ENCODE peak calls at places on chromosome 18, in six cellular contexts. One of them, this sample, is unnamed.

GRCh38 chr18:49890041-49890440 is 76.7 kb upstream of the ACAA2 start:
- DNase-seq in spleen: no peak
- DNase-seq in H9: no peak
- DNase-seq in CD8-positive, alpha-beta T cell: no peak
- DNase-seq in B cell: no peak
- DNase-seq in HFFc6: no peak
- DNase-seq in this sample: no peak

GRCh38 chr18:30358545-30358944 is 684.0 kb downstream of the DSC3 start:
- DNase-seq in spleen: no peak
- DNase-seq in H9: no peak
- DNase-seq in CD8-positive, alpha-beta T cell: no peak
- DNase-seq in B cell: no peak
- DNase-seq in HFFc6: no peak
- DNase-seq in this sample: no peak

GRCh38 chr18:40413160-40413559 is 1541.9 kb upstream of the PIK3C3 start:
- DNase-seq in spleen: no peak
- DNase-seq in H9: peak
- DNase-seq in CD8-positive, alpha-beta T cell: no peak
- DNase-seq in B cell: no peak
- DNase-seq in HFFc6: no peak
- DNase-seq in this sample: no peak

GRCh38 chr18:46917808-46918600 is 602 bp downstream of the KATNAL2 start:
- DNase-seq in spleen: no peak
- DNase-seq in H9: peak
- DNase-seq in CD8-positive, alpha-beta T cell: no peak
- DNase-seq in B cell: no peak
- DNase-seq in HFFc6: peak
- DNase-seq in this sample: peak

GRCh38 chr18:39825485-39825884 is 2129.5 kb upstream of the PIK3C3 start:
- DNase-seq in spleen: no peak
- DNase-seq in H9: no peak
- DNase-seq in CD8-positive, alpha-beta T cell: no peak
- DNase-seq in B cell: no peak
- DNase-seq in HFFc6: peak
- DNase-seq in this sample: no peak

GRCh38 chr18:58998421-58999203 is 133.9 kb downstream of the ZNF532 start:
- DNase-seq in spleen: no peak
- DNase-seq in H9: no peak
- DNase-seq in CD8-positive, alpha-beta T cell: no peak
- DNase-seq in B cell: peak
- DNase-seq in HFFc6: peak
- DNase-seq in this sample: peak

GRCh38 chr18:45774065-45774521 is 50.1 kb downstream of the SLC14A1 start:
- DNase-seq in spleen: no peak
- DNase-seq in H9: no peak
- DNase-seq in CD8-positive, alpha-beta T cell: no peak
- DNase-seq in B cell: no peak
- DNase-seq in HFFc6: no peak
- DNase-seq in this sample: no peak

GRCh38 chr18:38174173-38174572 is 608.6 kb upstream of the CELF4 start:
- DNase-seq in spleen: no peak
- DNase-seq in H9: no peak
- DNase-seq in CD8-positive, alpha-beta T cell: no peak
- DNase-seq in B cell: no peak
- DNase-seq in HFFc6: no peak
- DNase-seq in this sample: no peak

GRCh38 chr18:11511434-11512095 is 97.8 kb upstream of the SLC35G4 start:
- DNase-seq in spleen: no peak
- DNase-seq in H9: no peak
- DNase-seq in CD8-positive, alpha-beta T cell: no peak
- DNase-seq in B cell: no peak
- DNase-seq in HFFc6: no peak
- DNase-seq in this sample: peak

GRCh38 chr18:3350566-3351527 is 88.9 kb downstream of the MYL12B start:
- DNase-seq in spleen: no peak
- DNase-seq in H9: no peak
- DNase-seq in CD8-positive, alpha-beta T cell: no peak
- DNase-seq in B cell: no peak
- DNase-seq in HFFc6: no peak
- DNase-seq in this sample: no peak

GRCh38 chr18:37476182-37476581 is 89.4 kb downstream of the CELF4 start:
- DNase-seq in spleen: no peak
- DNase-seq in H9: peak
- DNase-seq in CD8-positive, alpha-beta T cell: no peak
- DNase-seq in B cell: peak
- DNase-seq in HFFc6: peak
- DNase-seq in this sample: peak

GRCh38 chr18:14945286-14945685 is 197.3 kb downstream of the ANKRD30B start:
- DNase-seq in spleen: no peak
- DNase-seq in H9: no peak
- DNase-seq in CD8-positive, alpha-beta T cell: peak
- DNase-seq in B cell: no peak
- DNase-seq in HFFc6: no peak
- DNase-seq in this sample: no peak

GRCh38 chr18:72086421-72086820 is 457.7 kb downstream of the CBLN2 start:
- DNase-seq in spleen: no peak
- DNase-seq in H9: no peak
- DNase-seq in CD8-positive, alpha-beta T cell: no peak
- DNase-seq in B cell: peak
- DNase-seq in HFFc6: no peak
- DNase-seq in this sample: no peak

GRCh38 chr18:49562481-49563129 is 748 bp downstream of the LIPG start:
- DNase-seq in spleen: no peak
- DNase-seq in H9: peak
- DNase-seq in CD8-positive, alpha-beta T cell: no peak
- DNase-seq in B cell: no peak
- DNase-seq in HFFc6: no peak
- DNase-seq in this sample: no peak

GRCh38 chr18:23191232-23191631 is 55.9 kb downstream of the CABLES1 start:
- DNase-seq in spleen: no peak
- DNase-seq in H9: no peak
- DNase-seq in CD8-positive, alpha-beta T cell: no peak
- DNase-seq in B cell: no peak
- DNase-seq in HFFc6: no peak
- DNase-seq in this sample: no peak

GRCh38 chr18:36211612-36212065 is 24.3 kb downstream of the MOCOS start:
- DNase-seq in spleen: peak
- DNase-seq in H9: no peak
- DNase-seq in CD8-positive, alpha-beta T cell: no peak
- DNase-seq in B cell: no peak
- DNase-seq in HFFc6: peak
- DNase-seq in this sample: no peak

GRCh38 chr18:80023173-80023572 is 11.1 kb upstream of the RBFA start:
- DNase-seq in spleen: no peak
- DNase-seq in H9: no peak
- DNase-seq in CD8-positive, alpha-beta T cell: no peak
- DNase-seq in B cell: no peak
- DNase-seq in HFFc6: no peak
- DNase-seq in this sample: no peak

GRCh38 chr18:35438480-35439234 is 59.1 kb downstream of the INO80C start:
- DNase-seq in spleen: no peak
- DNase-seq in H9: no peak
- DNase-seq in CD8-positive, alpha-beta T cell: no peak
- DNase-seq in B cell: no peak
- DNase-seq in HFFc6: no peak
- DNase-seq in this sample: no peak

GRCh38 chr18:9619056-9619455 is 4.7 kb upstream of the PPP4R1 start:
- DNase-seq in spleen: no peak
- DNase-seq in H9: no peak
- DNase-seq in CD8-positive, alpha-beta T cell: no peak
- DNase-seq in B cell: no peak
- DNase-seq in HFFc6: no peak
- DNase-seq in this sample: no peak

GRCh38 chr18:9615973-9616559 is 1.7 kb upstream of the PPP4R1 start:
- DNase-seq in spleen: no peak
- DNase-seq in H9: no peak
- DNase-seq in CD8-positive, alpha-beta T cell: no peak
- DNase-seq in B cell: no peak
- DNase-seq in HFFc6: peak
- DNase-seq in this sample: no peak

GRCh38 chr18:9617006-9617542 is 2.7 kb upstream of the PPP4R1 start:
- DNase-seq in spleen: no peak
- DNase-seq in H9: no peak
- DNase-seq in CD8-positive, alpha-beta T cell: no peak
- DNase-seq in B cell: no peak
- DNase-seq in HFFc6: no peak
- DNase-seq in this sample: no peak

GRCh38 chr18:9619545-9619944 is 5.2 kb upstream of the PPP4R1 start:
- DNase-seq in spleen: no peak
- DNase-seq in H9: no peak
- DNase-seq in CD8-positive, alpha-beta T cell: no peak
- DNase-seq in B cell: no peak
- DNase-seq in HFFc6: peak
- DNase-seq in this sample: no peak

GRCh38 chr18:9619990-9620389 is 5.6 kb upstream of the PPP4R1 start:
- DNase-seq in spleen: peak
- DNase-seq in H9: no peak
- DNase-seq in CD8-positive, alpha-beta T cell: no peak
- DNase-seq in B cell: no peak
- DNase-seq in HFFc6: no peak
- DNase-seq in this sample: no peak
- TF ChIP-seq CTCF in spleen: no peak
- TF ChIP-seq CTCF in H9: no peak
- TF ChIP-seq CTCF in CD8-positive, alpha-beta T cell: no peak
- TF ChIP-seq CTCF in B cell: no peak
- TF ChIP-seq CTCF in HFFc6: no peak
- TF ChIP-seq CTCF in this sample: no peak

GRCh38 chr18:73478191-73478590 is 610.4 kb upstream of the NETO1 start:
- DNase-seq in spleen: no peak
- DNase-seq in H9: no peak
- DNase-seq in CD8-positive, alpha-beta T cell: no peak
- DNase-seq in B cell: no peak
- DNase-seq in HFFc6: no peak
- DNase-seq in this sample: no peak
- TF ChIP-seq CTCF in spleen: no peak
- TF ChIP-seq CTCF in H9: no peak
- TF ChIP-seq CTCF in CD8-positive, alpha-beta T cell: no peak
- TF ChIP-seq CTCF in B cell: no peak
- TF ChIP-seq CTCF in HFFc6: no peak
- TF ChIP-seq CTCF in this sample: no peak

GRCh38 chr18:77055429-77056310 is 76.9 kb downstream of the MBP start:
- DNase-seq in spleen: peak
- DNase-seq in H9: no peak
- DNase-seq in CD8-positive, alpha-beta T cell: no peak
- DNase-seq in B cell: peak
- DNase-seq in HFFc6: no peak
- DNase-seq in this sample: no peak

GRCh38 chr18:77054288-77054605 is 78.3 kb downstream of the MBP start:
- DNase-seq in spleen: peak
- DNase-seq in H9: no peak
- DNase-seq in CD8-positive, alpha-beta T cell: no peak
- DNase-seq in B cell: no peak
- DNase-seq in HFFc6: no peak
- DNase-seq in this sample: no peak

GRCh38 chr18:77056399-77057015 is 76.1 kb downstream of the MBP start:
- DNase-seq in spleen: no peak
- DNase-seq in H9: no peak
- DNase-seq in CD8-positive, alpha-beta T cell: no peak
- DNase-seq in B cell: no peak
- DNase-seq in HFFc6: no peak
- DNase-seq in this sample: no peak

GRCh38 chr18:77053616-77054287 is 78.8 kb downstream of the MBP start:
- DNase-seq in spleen: peak
- DNase-seq in H9: no peak
- DNase-seq in CD8-positive, alpha-beta T cell: no peak
- DNase-seq in B cell: no peak
- DNase-seq in HFFc6: no peak
- DNase-seq in this sample: no peak

DNA sequence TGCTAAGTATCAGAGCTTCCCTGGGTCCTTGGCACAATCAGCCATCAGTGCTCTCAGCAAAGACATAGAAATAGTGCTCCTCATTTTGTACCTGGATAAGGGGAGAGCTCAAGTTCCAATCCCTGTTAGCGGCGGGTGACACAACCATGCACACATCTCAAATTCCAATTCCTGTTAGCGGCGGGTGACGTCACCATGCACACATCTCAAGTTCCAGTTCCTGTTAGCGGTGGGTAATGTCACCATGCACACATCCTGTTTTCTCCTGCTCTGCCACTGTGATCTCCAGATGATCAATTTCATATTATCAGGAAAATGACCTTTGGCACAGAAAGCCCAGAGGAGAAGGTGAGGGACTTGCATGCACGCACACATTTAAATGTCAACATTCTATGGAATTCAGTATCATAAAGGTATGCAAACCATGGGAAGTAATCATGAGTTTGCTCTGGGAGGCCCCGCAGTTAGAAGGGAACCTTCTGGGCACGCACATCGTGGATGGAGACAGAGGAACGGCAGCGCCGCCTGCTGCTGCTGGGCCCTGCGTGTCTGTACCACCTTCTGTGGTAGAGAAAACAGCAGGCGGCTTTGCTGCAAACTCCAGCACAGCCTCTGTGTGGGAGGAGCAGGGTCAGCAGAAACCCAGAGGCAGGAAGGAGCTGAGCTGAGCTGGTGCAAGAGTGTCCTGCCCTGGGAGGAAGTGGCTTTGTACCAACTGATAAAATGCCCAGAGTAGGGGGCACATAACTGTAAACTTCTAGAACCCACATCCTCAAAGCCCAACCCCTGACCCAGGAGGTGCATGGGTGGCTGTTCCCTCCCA is 77.8 kb downstream of the MBP start:
- DNase-seq in spleen: peak
- DNase-seq in H9: peak
- DNase-seq in CD8-positive, alpha-beta T cell: peak
- DNase-seq in B cell: peak
- DNase-seq in HFFc6: peak
- DNase-seq in this sample: peak
- TF ChIP-seq CTCF in spleen: peak
- TF ChIP-seq CTCF in H9: peak
- TF ChIP-seq CTCF in CD8-positive, alpha-beta T cell: peak
- TF ChIP-seq CTCF in B cell: peak
- TF ChIP-seq CTCF in HFFc6: peak
- TF ChIP-seq CTCF in this sample: peak

GRCh38 chr18:65435529-65435928 is 315.3 kb upstream of the CDH7 start:
- DNase-seq in spleen: no peak
- DNase-seq in H9: no peak
- DNase-seq in CD8-positive, alpha-beta T cell: no peak
- DNase-seq in B cell: no peak
- DNase-seq in HFFc6: no peak
- DNase-seq in this sample: no peak

GRCh38 chr18:65436430-65436829 is 314.4 kb upstream of the CDH7 start:
- DNase-seq in spleen: no peak
- DNase-seq in H9: peak
- DNase-seq in CD8-positive, alpha-beta T cell: no peak
- DNase-seq in B cell: no peak
- DNase-seq in HFFc6: no peak
- DNase-seq in this sample: no peak

DNA sequence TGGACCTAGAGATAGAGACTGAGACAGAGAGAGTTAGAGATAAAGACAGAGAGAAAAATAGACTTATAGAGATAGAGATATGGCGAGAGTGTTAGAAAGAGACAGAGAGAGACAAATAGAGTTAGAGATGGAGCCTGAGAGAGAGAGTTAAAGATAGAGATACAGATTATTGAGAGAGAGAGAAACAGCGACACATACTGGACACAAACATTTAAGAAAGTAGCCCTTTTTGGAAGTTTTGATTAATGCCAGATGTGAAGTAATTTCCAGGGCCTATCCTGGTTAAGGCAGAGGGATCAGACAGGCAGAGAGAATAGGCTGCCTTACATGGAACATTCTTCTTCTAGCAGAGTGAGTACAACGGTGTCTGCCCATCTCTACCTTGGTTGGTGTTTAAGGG is 311.6 kb upstream of the CDH7 start:
- DNase-seq in spleen: no peak
- DNase-seq in H9: no peak
- DNase-seq in CD8-positive, alpha-beta T cell: no peak
- DNase-seq in B cell: no peak
- DNase-seq in HFFc6: no peak
- DNase-seq in this sample: no peak
- TF ChIP-seq CTCF in spleen: no peak
- TF ChIP-seq CTCF in H9: peak
- TF ChIP-seq CTCF in CD8-positive, alpha-beta T cell: no peak
- TF ChIP-seq CTCF in B cell: peak
- TF ChIP-seq CTCF in HFFc6: peak
- TF ChIP-seq CTCF in this sample: no peak